ENCODE peak calls at places on chromosome 6, in four cellular contexts. G, S, A and X are unnamed samples.
A peak's percentile ranks its signal among the peaks of the same experiment; 100 is the strongest.

GRCh38 chr6:134267917-134268361 is 50.0 kb downstream of the SGK1 start:
- DNase-seq in S (no peak), A (no peak), G (no peak), X (no peak)

GRCh38 chr6:14423330-14423729 is 305.8 kb downstream of the CD83 start:
- DNase-seq in A (no peak), S (no peak), G (no peak), X (no peak)

GRCh38 chr6:32944265-32944664 is 3.4 kb upstream of the HLA-DMB start:
- DNase-seq in G (no peak), A (no peak), S (peak; percentile 75), X (peak; percentile 66)

GRCh38 chr6:24492475-24492874 is 2.3 kb upstream of the ALDH5A1 start:
- DNase-seq in S (no peak), A (no peak), G (no peak), X (no peak)

GRCh38 chr6:12051861-12052368 is 39.8 kb downstream of the HIVEP1 start:
- DNase-seq in G (no peak), A (no peak), S (no peak), X (peak; percentile 74)

GRCh38 chr6:139474145-139475108 is 100.0 kb upstream of the CITED2 start:
- DNase-seq in S (no peak), A (no peak), G (peak; percentile 75), X (no peak)

GRCh38 chr6:32842021-32842650 is 1.7 kb downstream of the PSMB8 start:
- DNase-seq in S (no peak), A (no peak), G (no peak), X (no peak)

GRCh38 chr6:87393026-87393622 is 14.6 kb upstream of the CFAP206 start:
- DNase-seq in S (peak; percentile 89), A (no peak), G (peak; percentile 49), X (peak; percentile 8)

GRCh38 chr6:163469459-163469858 is 54.9 kb downstream of the QKI start:
- DNase-seq in S (no peak), G (no peak), A (no peak), X (no peak)